ENCODE peak calls at places on chromosomes 2 and 18, in five cellular contexts. R is posterior cingulate gyrus, B is NCI-H345, A is heart left ventricle, W is fibroblast of mammary gland. X is an unnamed sample.

GRCh38 chr2:174340400-174341300 is 5.9 kb downstream of the SP9 start:
- DNase-seq in R (no peak), A (no peak), W (no peak), B (no peak), X (no peak)

GRCh38 chr2:38076710-38077430 is 919 bp upstream of the CYP1B1 start:
- DNase-seq in R (peak), W (peak), B (peak), A (peak), X (no peak)

GRCh38 chr18:79008356-79008940 is 28.8 kb downstream of the SALL3 start:
- DNase-seq in W (no peak), A (no peak), B (no peak), R (no peak), X (no peak)

GRCh38 chr2:156589381-156590079 is 153.4 kb downstream of the GPD2 start:
- DNase-seq in R (no peak), W (peak), A (no peak), B (peak), X (no peak)

GRCh38 chr18:1995041-1995612 is 576.2 kb downstream of the METTL4 start:
- DNase-seq in A (no peak), R (no peak), B (no peak), W (no peak), X (no peak)

GRCh38 chr2:217434183-217434620 is 568.6 kb downstream of the TNS1 start:
- DNase-seq in A (peak), B (peak), W (peak), R (peak), X (peak)

GRCh38 chr2:30527859-30528258 is 80.8 kb downstream of the LCLAT1 start:
- DNase-seq in A (no peak), B (no peak), R (no peak), W (peak), X (no peak)

GRCh38 chr18:44786697-44787096 is 106.0 kb downstream of the SETBP1 start:
- DNase-seq in B (no peak), R (no peak), A (no peak), W (no peak), X (no peak)

GRCh38 chr18:4987452-4988405 is 209.3 kb downstream of the AKAIN1 start:
- DNase-seq in R (no peak), A (no peak), B (peak), W (no peak), X (peak)

GRCh38 chr2:21700644-21701043 is 576.9 kb downstream of the TDRD15 start:
- DNase-seq in R (no peak), A (no peak), W (no peak), B (no peak), X (no peak)

GRCh38 chr2:182360012-182360662 is 66.7 kb downstream of the PDE1A start:
- DNase-seq in A (peak), B (no peak), W (peak), R (no peak), X (no peak)

GRCh38 chr2:129678751-129679150 is 300.7 kb upstream of the RAB6C start:
- DNase-seq in B (no peak), W (no peak), A (no peak), R (no peak), X (no peak)

GRCh38 chr18:43159091-43159490 is 43.6 kb upstream of the RIT2 start:
- DNase-seq in W (peak), A (no peak), B (peak), R (no peak), X (peak)

GRCh38 chr2:223101340-223102039 is 49.5 kb downstream of the KCNE4 start:
- DNase-seq in W (peak), R (no peak), B (peak), A (no peak), X (peak)

GRCh38 chr2:234702731-234703225 is 205.9 kb upstream of the ARL4C start:
- DNase-seq in B (peak), R (no peak), A (no peak), W (no peak), X (no peak)

GRCh38 chr2:213806125-213806726 is 522.0 kb downstream of the SPAG16 start:
- DNase-seq in A (no peak), W (peak), B (peak), R (no peak), X (no peak)

X was measured in NCI-H1092.